ENCODE peak calls at places on chromosome 6, in seven cellular contexts. L is neural progenitor cell, M is hepatocyte, O is GM23338, B is H1, E is mammary epithelial cell, T is fibroblast of lung. J is an unnamed sample.

GRCh38 chr6:161057103-161058091 is 65.8 kb downstream of the MAP3K4 start:
- DNase-seq in T (no peak), L (no peak), B (no peak), M (no peak), O (no peak), E (peak), J (no peak)

GRCh38 chr6:2579241-2579761 is 171.4 kb downstream of the MYLK4 start:
- DNase-seq in L (no peak), T (peak), E (no peak), O (no peak), B (no peak), M (peak), J (peak)

GRCh38 chr6:84227044-84227433 is 404 bp downstream of the CEP162 start:
- DNase-seq in M (peak), E (no peak), L (peak), T (no peak), O (peak), B (no peak), J (no peak)

GRCh38 chr6:21808551-21809181 is 215.1 kb downstream of the SOX4 start:
- DNase-seq in B (no peak), M (peak), T (peak), L (no peak), O (no peak), E (peak), J (no peak)

GRCh38 chr6:15763827-15764226 is 101.0 kb upstream of the DTNBP1 start:
- DNase-seq in O (peak), E (no peak), L (peak), B (no peak), T (peak), M (peak), J (no peak)

GRCh38 chr6:62803094-62803493 is 408.2 kb upstream of the FKBP1C start:
- DNase-seq in T (no peak), M (no peak), O (no peak), B (no peak), L (no peak), E (no peak), J (no peak)

GRCh38 chr6:151098166-151098565 is 141.6 kb upstream of the AKAP12 start:
- DNase-seq in B (no peak), O (no peak), T (peak), L (no peak), E (no peak), M (no peak), J (no peak)

GRCh38 chr6:143514996-143515760 is 3.7 kb upstream of the FUCA2 start:
- DNase-seq in O (no peak), M (no peak), B (no peak), E (no peak), L (no peak), T (peak), J (no peak)

GRCh38 chr6:87118054-87118453 is 23.1 kb upstream of the CGA start:
- DNase-seq in T (peak), L (no peak), E (peak), B (no peak), M (no peak), O (no peak), J (no peak)

GRCh38 chr6:26021350-26022165 is 59.0 kb downstream of the TRIM38 start:
- DNase-seq in L (peak), B (no peak), O (peak), E (peak), M (peak), T (peak), J (peak)

GRCh38 chr6:43865086-43865485 is 95.1 kb downstream of the VEGFA start:
- DNase-seq in M (no peak), O (no peak), L (no peak), B (no peak), T (no peak), E (no peak), J (no peak)

GRCh38 chr6:28105286-28105685 is 19.1 kb upstream of the ZSCAN16 start:
- DNase-seq in B (no peak), O (peak), T (peak), L (no peak), M (peak), E (peak), J (no peak)

GRCh38 chr6:48016027-48016755 is 94.8 kb downstream of the PTCHD4 start:
- DNase-seq in E (no peak), O (no peak), M (peak), T (no peak), L (peak), B (no peak), J (no peak)

GRCh38 chr6:109718991-109719390 is 27.9 kb downstream of the FIG4 start:
- DNase-seq in L (no peak), T (no peak), E (peak), O (no peak), B (no peak), M (no peak), J (no peak)

GRCh38 chr6:139680819-139681218 is 306.4 kb upstream of the CITED2 start:
- DNase-seq in L (peak), M (no peak), B (no peak), T (no peak), O (peak), E (no peak), J (no peak)

GRCh38 chr6:47603995-47604394 is 94.4 kb upstream of the ADGRF4 start:
- DNase-seq in M (no peak), L (no peak), B (no peak), E (no peak), T (no peak), O (no peak), J (no peak)

GRCh38 chr6:41683460-41684310 is 45.4 kb downstream of the MDFI start:
- DNase-seq in E (peak), O (peak), T (peak), B (no peak), M (peak), L (peak), J (peak)

GRCh38 chr6:6875818-6876470 is 231.8 kb upstream of the RREB1 start:
- DNase-seq in E (peak), B (no peak), M (peak), L (no peak), T (peak), O (no peak), J (peak)

GRCh38 chr6:89035252-89036106 is 45.1 kb upstream of the PNRC1 start:
- DNase-seq in E (peak), T (peak), B (no peak), L (no peak), O (no peak), M (peak), J (no peak)

DNA sequence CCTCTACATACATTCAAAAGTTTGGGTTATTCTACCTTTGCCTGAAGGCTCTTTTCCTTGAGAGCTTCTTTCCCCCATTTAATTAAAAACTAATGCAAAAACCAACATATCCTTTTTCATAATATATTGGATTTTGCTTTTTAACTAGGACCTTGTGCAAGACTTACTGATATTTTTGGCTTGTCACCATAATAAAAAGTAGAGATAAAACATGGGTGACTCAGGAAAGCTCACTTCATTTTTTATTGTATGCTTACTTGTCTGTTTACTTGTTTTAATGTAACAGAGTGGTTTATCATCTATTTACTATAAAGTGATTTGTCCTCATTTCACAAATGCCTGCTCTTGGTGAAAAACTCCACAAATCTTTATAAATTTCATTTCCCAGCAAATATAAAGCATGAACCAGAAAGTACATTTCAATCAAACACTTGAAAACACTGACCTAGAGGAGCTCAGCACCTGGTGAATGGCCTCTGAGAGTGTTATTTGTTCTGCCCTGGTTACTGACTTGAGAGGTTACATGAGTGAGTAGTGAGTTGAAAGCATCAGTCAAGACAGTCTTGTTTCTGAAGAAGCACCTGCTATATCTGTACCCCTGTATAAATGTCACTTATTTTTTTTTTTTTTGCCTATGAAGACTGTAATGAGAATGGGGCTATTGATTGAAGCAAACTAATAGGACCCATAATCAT is 20.8 kb downstream of the ADGRG6 start:
- DNase-seq in T (no peak), E (no peak), L (no peak), M (no peak), B (no peak), O (no peak), J (no peak)
- H3K4me3 ChIP-seq in T (no peak), E (no peak), L (no peak), M (no peak), B (no peak), O (no peak), J (no peak)

GRCh38 chr6:133584903-133585302 is 304.0 kb upstream of the TCF21 start:
- DNase-seq in L (no peak), B (no peak), M (no peak), O (no peak), T (no peak), E (no peak), J (no peak)

GRCh38 chr6:133587841-133588240 is 301.1 kb upstream of the TCF21 start:
- DNase-seq in O (no peak), T (peak), E (no peak), L (no peak), M (no peak), B (no peak), J (peak)

GRCh38 chr6:133590196-133590595 is 298.7 kb upstream of the TCF21 start:
- DNase-seq in E (no peak), T (no peak), L (peak), M (no peak), B (no peak), O (no peak), J (no peak)

GRCh38 chr6:133590814-133591213 is 298.1 kb upstream of the TCF21 start:
- DNase-seq in M (no peak), T (no peak), B (no peak), O (no peak), E (peak), L (no peak), J (no peak)

GRCh38 chr6:133587396-133587795 is 301.5 kb upstream of the TCF21 start:
- DNase-seq in B (no peak), T (no peak), M (no peak), O (no peak), E (no peak), L (no peak), J (no peak)
- H2AFZ ChIP-seq in B (no peak), T (no peak), M (no peak), O (no peak), E (no peak), L (no peak), J (peak)

GRCh38 chr6:133062702-133063319 is 178.3 kb upstream of the EYA4 start:
- DNase-seq in E (no peak), L (no peak), T (no peak), M (no peak), O (no peak), B (no peak), J (no peak)
- H3K4me3 ChIP-seq in E (no peak), L (no peak), T (no peak), M (no peak), O (no peak), B (no peak), J (no peak)

GRCh38 chr6:10404107-10404798 is 10.6 kb downstream of the TFAP2A start:
- DNase-seq in T (peak), O (peak), L (peak), E (peak), B (peak), M (peak), J (peak)

GRCh38 chr6:10402648-10403311 is 12.1 kb downstream of the TFAP2A start:
- DNase-seq in E (no peak), O (no peak), T (no peak), L (no peak), B (no peak), M (no peak), J (no peak)

GRCh38 chr6:10404799-10405524 is 9.9 kb downstream of the TFAP2A start:
- DNase-seq in L (no peak), O (peak), T (no peak), E (no peak), M (no peak), B (no peak), J (no peak)

GRCh38 chr6:10401632-10402223 is 13.1 kb downstream of the TFAP2A start:
- DNase-seq in T (no peak), O (no peak), B (no peak), E (no peak), M (no peak), L (no peak), J (no peak)

GRCh38 chr6:10403385-10404106 is 11.3 kb downstream of the TFAP2A start:
- DNase-seq in T (peak), M (peak), O (no peak), B (no peak), E (peak), L (no peak), J (no peak)
- H2AFZ ChIP-seq in T (peak), M (peak), O (peak), B (peak), E (no peak), L (peak), J (peak)

DNA sequence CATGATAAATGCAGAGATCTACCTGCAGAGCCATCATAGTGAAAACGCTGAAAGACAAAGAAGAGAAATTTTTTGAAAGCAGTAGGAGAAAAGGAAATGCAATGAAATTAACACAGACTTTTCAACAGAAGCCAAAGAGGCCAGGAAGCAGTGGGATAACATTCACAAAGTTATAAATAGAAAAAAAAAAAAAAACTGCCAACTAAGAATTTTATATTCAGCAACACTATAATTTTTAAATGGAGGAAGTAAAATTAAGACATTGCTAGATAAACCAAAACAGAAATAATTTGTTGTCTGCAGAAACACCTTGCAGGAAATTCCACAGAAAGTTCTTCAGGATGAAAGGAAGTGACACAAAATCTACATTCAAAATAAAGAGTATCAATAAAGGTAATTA is 591.5 kb upstream of the ID4 start:
- DNase-seq in L (no peak), B (no peak), O (no peak), T (no peak), E (no peak), M (no peak), J (no peak)
- H3K4me3 ChIP-seq in L (no peak), B (no peak), O (no peak), T (no peak), E (no peak), M (no peak), J (no peak)

DNA sequence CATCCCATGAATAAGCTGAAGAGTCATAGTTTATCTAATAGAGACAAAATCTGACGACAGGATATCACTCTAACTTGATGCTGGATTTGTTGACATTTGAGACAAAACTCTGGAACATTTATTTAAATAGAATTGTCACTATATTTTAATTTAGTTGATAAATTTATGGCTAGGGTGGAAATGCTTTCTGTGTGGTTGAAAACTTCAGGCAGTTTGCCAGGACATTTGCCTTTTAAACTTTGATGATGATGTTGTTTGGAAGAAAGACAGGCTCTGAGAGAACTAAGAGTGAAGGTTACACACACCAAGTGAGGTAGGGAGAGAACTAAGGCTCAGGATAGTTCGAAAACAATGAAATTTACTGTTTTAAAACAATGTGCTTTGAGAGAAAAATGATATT is 68.2 kb downstream of the GJA1 start:
- DNase-seq in L (no peak), M (no peak), B (no peak), O (no peak), E (no peak), T (peak), J (peak)
- H2AFZ ChIP-seq in L (no peak), M (peak), B (no peak), O (peak), E (no peak), T (peak), J (peak)

GRCh38 chr6:111972714-111973678 is 80.9 kb upstream of the CCN6 start:
- DNase-seq in L (no peak), E (peak), M (peak), O (peak), B (no peak), T (peak), J (peak)
- H3K4me3 ChIP-seq in L (no peak), E (peak), M (no peak), O (no peak), B (no peak), T (peak), J (peak)

DNA sequence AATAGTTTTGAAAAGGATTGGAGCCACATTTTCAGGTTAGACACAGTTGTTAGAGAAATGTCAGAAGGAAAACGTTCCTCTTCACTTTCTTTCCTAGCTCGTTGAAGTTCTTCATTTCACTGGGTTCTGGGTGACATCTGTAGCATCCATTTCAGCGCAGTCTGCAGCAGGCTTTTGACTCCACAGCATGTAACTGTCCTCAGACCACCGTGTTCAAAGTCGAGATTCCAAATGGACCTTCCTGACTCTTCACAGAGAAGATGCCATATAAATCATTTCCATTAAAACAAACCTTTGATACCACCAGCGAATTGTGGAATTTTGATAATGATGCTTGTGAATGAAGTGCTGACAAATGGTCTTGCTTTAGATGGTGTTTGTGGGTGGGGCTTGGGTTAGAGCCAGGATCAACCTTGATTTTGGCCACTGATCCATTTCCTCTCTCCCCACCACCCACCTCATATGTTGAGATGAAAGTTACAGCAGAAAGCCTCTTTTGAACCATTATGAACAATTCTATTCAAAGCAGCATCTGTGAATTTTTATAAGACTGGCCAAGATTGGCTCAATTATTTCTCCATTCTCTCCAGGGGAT is 185.3 kb upstream of the PREP start:
- DNase-seq in B (no peak), E (no peak), O (no peak), M (no peak), L (no peak), T (no peak), J (no peak)
- H2AFZ ChIP-seq in B (no peak), E (no peak), O (peak), M (no peak), L (no peak), T (no peak), J (no peak)

DNA sequence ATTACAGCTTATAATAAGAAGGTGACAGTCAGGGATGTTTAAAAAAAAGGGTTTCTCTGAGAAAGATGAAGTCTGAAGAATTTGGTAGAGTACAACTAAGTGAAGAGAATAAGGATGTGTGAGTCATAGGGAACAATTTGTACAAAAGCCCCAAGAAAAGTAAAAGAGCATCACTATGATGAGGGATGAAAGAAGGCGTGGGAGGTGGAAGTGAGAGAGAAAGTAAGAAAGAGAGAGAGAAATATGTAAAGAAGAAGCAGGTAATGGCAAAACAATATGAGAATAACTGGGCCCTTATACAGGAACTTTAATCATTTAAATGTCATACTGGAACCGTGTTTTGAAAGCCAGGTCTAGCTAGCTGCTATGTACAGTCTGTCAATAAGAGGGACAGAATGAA is 179.4 kb downstream of the ASCC3 start:
- DNase-seq in T (no peak), M (no peak), B (no peak), L (no peak), O (no peak), E (no peak), J (no peak)
- H3K4me3 ChIP-seq in T (no peak), M (no peak), B (no peak), L (no peak), O (no peak), E (no peak), J (no peak)

GRCh38 chr6:11277275-11278206 is 45.1 kb upstream of the NEDD9 start:
- DNase-seq in M (peak), E (peak), L (peak), O (peak), B (peak), T (peak), J (peak)
- H2AFZ ChIP-seq in M (no peak), E (peak), L (peak), O (peak), B (peak), T (no peak), J (peak)

J was measured in osteoblast.